ENCODE peak calls at places on chromosome 1, in six cellular contexts. J, R, Z, M, D and T are unnamed samples.

GRCh38 chr1:244353572-244354091 is 98.1 kb downstream of the ADSS2 start:
- DNase-seq in R (peak; percentile 94), J (peak; percentile 69), D (no peak), Z (peak; percentile 97), M (peak; percentile 95), T (peak; percentile 97)

GRCh38 chr1:208185801-208186201 is 58.4 kb downstream of the PLXNA2 start:
- DNase-seq in J (no peak), R (no peak), M (peak; percentile 28), D (no peak), Z (no peak), T (no peak)

GRCh38 chr1:185593271-185593670 is 140.9 kb upstream of the HMCN1 start:
- DNase-seq in R (no peak), Z (no peak), J (no peak), M (no peak), D (no peak), T (no peak)

GRCh38 chr1:203539831-203540546 is 46.0 kb downstream of the OPTC start:
- DNase-seq in Z (no peak), M (no peak), D (no peak), J (no peak), R (no peak), T (no peak)

GRCh38 chr1:229710746-229711145 is 84.7 kb downstream of the URB2 start:
- DNase-seq in R (no peak), M (no peak), J (no peak), D (no peak), Z (no peak), T (no peak)

GRCh38 chr1:234111458-234112142 is 207.1 kb downstream of the SLC35F3 start:
- DNase-seq in M (peak; percentile 60), R (peak; percentile 2), J (peak; percentile 41), Z (peak; percentile 7), D (peak; percentile 54), T (no peak)

GRCh38 chr1:70930062-70930461 is 117.6 kb downstream of the PTGER3 start:
- DNase-seq in R (no peak), M (no peak), Z (no peak), J (no peak), D (no peak), T (no peak)

GRCh38 chr1:69700770-69701169 is 133.0 kb downstream of the LRRC7 start:
- DNase-seq in J (no peak), M (peak; percentile 41), Z (peak; percentile 33), R (peak; percentile 23), D (no peak), T (no peak)

GRCh38 chr1:246012271-246012854 is 494.7 kb downstream of the SMYD3 start:
- DNase-seq in D (no peak), R (peak; percentile 65), J (no peak), Z (no peak), M (peak; percentile 66), T (no peak)

GRCh38 chr1:108646265-108646660 is 14.6 kb downstream of the HENMT1 start:
- DNase-seq in R (no peak), Z (no peak), J (no peak), M (no peak), D (no peak), T (no peak)

GRCh38 chr1:53911442-53911841 is 17.5 kb downstream of the DIO1 start:
- DNase-seq in J (no peak), Z (no peak), M (no peak), R (no peak), D (no peak), T (no peak)

GRCh38 chr1:221606216-221606615 is 135.7 kb downstream of the DUSP10 start:
- DNase-seq in J (no peak), Z (no peak), M (no peak), D (no peak), R (no peak), T (no peak)

GRCh38 chr1:42852608-42852980 is 6.2 kb downstream of the ZNF691 start:
- DNase-seq in D (no peak), M (no peak), Z (no peak), R (no peak), J (no peak), T (no peak)

GRCh38 chr1:21396516-21396915 is 43.4 kb upstream of the NBPF3 start:
- DNase-seq in J (no peak), R (no peak), D (no peak), Z (no peak), M (no peak), T (no peak)

GRCh38 chr1:93779540-93780121 is 98.0 kb upstream of the BCAR3 start:
- DNase-seq in J (no peak), M (peak; percentile 99), D (no peak), Z (peak; percentile 69), R (peak; percentile 57), T (peak; percentile 56)

GRCh38 chr1:209402697-209403096 is 180.8 kb upstream of the CAMK1G start:
- DNase-seq in Z (no peak), D (no peak), R (no peak), M (no peak), J (no peak), T (no peak)

GRCh38 chr1:152980676-152981075 is 3.2 kb upstream of the SPRR1A start:
- DNase-seq in J (no peak), M (no peak), Z (no peak), R (no peak), D (no peak), T (no peak)

GRCh38 chr1:164785841-164786534 is 227.0 kb downstream of the PBX1 start:
- DNase-seq in J (no peak), R (no peak), D (no peak), Z (no peak), M (no peak), T (no peak)

GRCh38 chr1:6473974-6474814 is 8.2 kb upstream of the TNFRSF25 start:
- DNase-seq in D (no peak), R (no peak), Z (no peak), J (no peak), M (no peak), T (no peak)

GRCh38 chr1:2834146-2834475 is 32.6 kb upstream of the TTC34 start:
- DNase-seq in D (peak; percentile 37), M (no peak), Z (no peak), J (no peak), R (no peak), T (no peak)

GRCh38 chr1:187018291-187018690 is 189.5 kb downstream of the PLA2G4A start:
- DNase-seq in Z (no peak), R (no peak), D (no peak), M (no peak), J (no peak), T (no peak)

GRCh38 chr1:23556661-23557470 is 2.4 kb downstream of the ID3 start:
- DNase-seq in D (no peak), J (no peak), M (no peak), Z (peak; percentile 82), R (peak; percentile 59), T (no peak)

GRCh38 chr1:23557471-23558124 is 1.7 kb downstream of the ID3 start:
- DNase-seq in J (no peak), R (no peak), M (no peak), Z (no peak), D (no peak), T (no peak)

GRCh38 chr1:23555225-23555801 is 4.0 kb downstream of the ID3 start:
- DNase-seq in J (no peak), M (no peak), R (peak; percentile 61), Z (peak; percentile 77), D (no peak), T (no peak)

GRCh38 chr1:23554481-23555224 is 4.6 kb downstream of the ID3 start:
- DNase-seq in R (peak; percentile 78), M (peak; percentile 91), D (peak; percentile 93), J (peak; percentile 83), Z (peak; percentile 85), T (no peak)

DNA sequence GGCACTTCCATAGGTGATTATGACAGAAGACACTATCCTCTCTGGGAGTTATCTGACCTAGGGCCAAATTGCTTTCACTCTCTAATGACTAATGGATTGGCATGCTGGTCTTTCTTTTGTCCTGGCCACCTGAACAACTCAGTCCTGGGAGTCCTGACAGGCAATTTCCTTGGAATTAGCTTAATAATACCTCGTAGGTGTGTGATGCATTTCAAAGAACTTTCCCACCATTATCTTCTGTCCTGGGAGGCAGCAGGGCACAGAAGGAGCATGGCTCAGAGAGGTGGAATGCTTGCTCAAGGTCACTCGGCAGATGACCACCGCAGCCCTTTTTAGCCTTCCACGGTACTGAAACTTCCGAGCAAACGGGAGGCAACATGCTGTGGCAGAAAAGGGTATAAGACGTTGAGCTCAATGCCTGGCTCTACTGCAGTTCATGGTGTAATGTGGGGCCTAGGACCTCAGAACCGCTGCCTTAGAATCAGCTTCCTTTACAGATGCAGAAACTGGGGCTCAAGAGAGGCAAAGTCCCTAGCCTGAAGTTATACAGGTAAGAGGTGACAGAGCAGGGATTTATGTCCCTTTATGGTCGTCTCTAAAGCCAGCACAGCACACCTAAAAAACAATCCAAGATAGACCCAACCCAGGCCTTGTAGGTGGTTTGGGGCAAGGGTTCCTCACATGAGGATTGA is 3.2 kb downstream of the ID3 start:
- DNase-seq in J (no peak), Z (peak; percentile 88), M (peak; percentile 72), R (peak; percentile 64), D (no peak), T (no peak)
- H3K4me3 ChIP-seq in J (peak overlapping the region; percentile 89), Z (peak overlapping the region; percentile 15), M (no peak overlapping the region), R (peak overlapping the region; percentile 63), D (no peak overlapping the region), T (no peak overlapping the region)

DNA sequence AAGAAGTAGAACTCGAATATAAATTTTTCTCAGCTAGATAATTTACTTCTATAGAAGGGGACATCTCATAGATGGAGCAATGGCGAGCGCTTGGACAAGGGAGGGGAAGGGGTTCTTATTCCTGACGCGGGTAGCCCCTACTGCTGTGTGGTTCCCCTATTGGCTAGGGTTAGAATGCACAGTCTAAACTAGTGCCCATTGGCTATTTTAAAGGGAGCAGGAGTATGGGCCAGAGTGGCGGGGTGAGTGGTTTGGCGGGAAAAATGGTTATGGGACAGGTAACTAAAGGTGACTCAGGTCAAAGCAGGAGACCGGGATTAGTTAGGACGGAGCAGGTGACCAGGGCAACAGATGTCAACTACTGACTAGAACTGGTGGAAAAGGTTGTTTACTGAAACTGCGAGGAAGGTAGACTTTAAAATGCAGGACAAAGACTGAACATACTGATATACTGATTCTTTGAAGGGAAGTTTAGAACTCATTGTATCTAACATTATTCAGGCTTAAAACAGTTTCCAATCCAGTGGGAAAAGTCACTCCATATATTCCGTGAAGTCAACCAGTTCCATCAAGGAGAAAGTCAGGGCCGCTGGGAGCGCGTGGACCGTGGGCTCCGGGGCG is 940 bp upstream of the ATAD3A start:
- DNase-seq in Z (peak; percentile 15), D (no peak), M (peak; percentile 58), J (peak; percentile 34), R (no peak), T (no peak)
- TF ChIP-seq CTCF in Z (peak; percentile 12), D (no peak), M (no peak), J (no peak), R (no peak), T (no peak)

DNA sequence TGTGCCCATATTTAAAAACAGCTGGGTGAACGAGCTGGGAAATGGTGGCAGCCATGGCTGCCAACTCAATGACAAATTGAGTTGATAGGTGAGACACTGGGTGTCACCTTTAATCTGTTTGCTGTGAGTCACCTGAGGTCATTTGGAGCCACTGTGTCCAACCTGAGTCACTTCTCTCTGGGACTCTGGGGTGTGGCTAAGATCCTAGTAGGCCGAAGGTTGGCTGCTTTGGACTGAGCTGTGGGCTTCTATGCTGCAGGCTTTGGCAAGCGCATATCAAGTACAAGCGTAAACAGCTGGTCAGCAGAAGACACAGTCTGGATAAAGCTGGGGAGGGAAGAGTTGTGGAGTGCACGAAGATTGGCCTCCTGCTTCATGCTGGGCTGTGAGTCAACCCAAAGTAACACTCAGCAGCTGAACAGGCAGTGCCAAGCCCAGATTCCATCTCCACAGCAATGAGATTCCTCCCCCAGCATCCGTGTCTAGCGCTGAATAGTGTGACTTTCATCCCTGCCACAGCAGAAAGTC is 24.0 kb downstream of the TEX35 start:
- DNase-seq in M (peak; percentile 94), D (no peak), J (peak; percentile 37), R (peak; percentile 98), Z (peak; percentile 95), T (peak; percentile 43)
- H3K4me3 ChIP-seq in M (peak overlapping the region; percentile 46), D (no peak overlapping the region), J (no peak overlapping the region), R (peak overlapping the region; percentile 9), Z (no peak overlapping the region), T (no peak overlapping the region)

GRCh38 chr1:115833806-115834205 is 7.1 kb downstream of the NHLH2 start:
- DNase-seq in D (no peak), R (no peak), M (no peak), J (no peak), Z (no peak), T (no peak)
- TF ChIP-seq CTCF in D (no peak), R (no peak), M (peak; percentile 38), J (no peak), Z (no peak), T (no peak)